ENCODE peak calls at places on chromosomes 7 and 10, in four cellular contexts. V, D, N and L are unnamed samples.

GRCh38 chr7:15921576-15921975 is 235.1 kb upstream of the MEOX2 start:
- DNase-seq in V (peak; percentile 25), D (no peak), N (no peak), L (peak; percentile 31)

GRCh38 chr7:48962821-48963505 is 38.6 kb downstream of the CDC14C start:
- DNase-seq in V (peak; percentile 84), D (no peak), N (no peak), L (no peak)

GRCh38 chr10:107548301-107548700 is 383.8 kb upstream of the SORCS1 start:
- DNase-seq in D (no peak), N (no peak), V (peak; percentile 57), L (peak; percentile 7)

GRCh38 chr7:34839645-34840044 is 181.6 kb downstream of the NPSR1 start:
- DNase-seq in V (no peak), N (no peak), D (no peak), L (no peak)

GRCh38 chr10:26721561-26721960 is 24.1 kb downstream of the PDSS1 start:
- DNase-seq in D (no peak), N (no peak), V (no peak), L (no peak)

GRCh38 chr10:49109669-49110335 is 5.5 kb downstream of the VSTM4 start:
- DNase-seq in N (no peak), D (no peak), V (peak; percentile 9), L (no peak)

GRCh38 chr7:12961910-12962309 is 274.5 kb downstream of the ARL4A start:
- DNase-seq in N (no peak), V (no peak), D (no peak), L (no peak)

GRCh38 chr7:47572101-47572460 is 9.8 kb downstream of the TNS3 start:
- DNase-seq in V (no peak), N (no peak), D (no peak), L (no peak)

GRCh38 chr7:18993933-18994668 is 123.3 kb downstream of the TWIST1 start:
- DNase-seq in N (no peak), V (peak; percentile 48), D (no peak), L (peak; percentile 14)

GRCh38 chr10:127441350-127442219 is 107.5 kb upstream of the NPS start:
- DNase-seq in D (no peak), N (no peak), V (no peak), L (no peak)

GRCh38 chr7:151249034-151249731 is 689 bp upstream of the SMARCD3 start:
- DNase-seq in N (no peak), D (no peak), V (peak; percentile 65), L (peak; percentile 64)

GRCh38 chr10:20993387-20994170 is 96.5 kb upstream of the NEBL start:
- DNase-seq in D (no peak), N (no peak), V (peak; percentile 79), L (no peak)

GRCh38 chr7:107943018-107943417 is 52.0 kb downstream of the DLD start:
- DNase-seq in N (no peak), V (no peak), D (no peak), L (no peak)

GRCh38 chr7:518630-519428 is 817 bp downstream of the PDGFA start:
- DNase-seq in V (peak; percentile 86), N (no peak), D (no peak), L (peak; percentile 78)

GRCh38 chr7:154795437-154795836 is 207.5 kb downstream of the PAXIP1 start:
- DNase-seq in N (peak; percentile 48), V (no peak), D (no peak), L (no peak)

GRCh38 chr10:119932631-119933030 is 40.1 kb downstream of the SEC23IP start:
- DNase-seq in D (no peak), V (no peak), N (no peak), L (no peak)

GRCh38 chr7:100475549-100475948 is 3.5 kb downstream of the TSC22D4 start:
- DNase-seq in V (no peak), N (no peak), D (no peak), L (no peak)

GRCh38 chr10:95745487-95745886 is 10.5 kb upstream of the ENTPD1 start:
- DNase-seq in N (no peak), V (no peak), D (no peak), L (no peak)

GRCh38 chr10:43461950-43462349 is 25.0 kb downstream of the ZNF487 start:
- DNase-seq in V (peak; percentile 69), N (peak; percentile 0), D (peak; percentile 74), L (peak; percentile 93)

GRCh38 chr10:131961047-131961776 is 20.5 kb downstream of the BNIP3 start:
- DNase-seq in V (no peak), D (no peak), N (no peak), L (no peak)

GRCh38 chr10:90337316-90337715 is 520.5 kb downstream of the HTR7 start:
- DNase-seq in V (no peak), D (no peak), N (no peak), L (no peak)

GRCh38 chr10:9733764-9734163 is 1283.9 kb upstream of the CELF2 start:
- DNase-seq in N (no peak), V (no peak), D (no peak), L (no peak)

GRCh38 chr7:151504715-151505326 is 14.9 kb downstream of the RHEB start:
- DNase-seq in D (no peak), N (no peak), V (no peak), L (no peak)

GRCh38 chr7:139995034-139995915 is 67.5 kb downstream of the PARP12 start:
- DNase-seq in N (no peak), V (peak; percentile 23), D (no peak), L (peak; percentile 66)

GRCh38 chr7:69864822-69865221 is 266.5 kb downstream of the AUTS2 start:
- DNase-seq in N (no peak), D (no peak), V (no peak), L (no peak)

GRCh38 chr10:16606421-16606820 is 84.7 kb upstream of the C1QL3 start:
- DNase-seq in N (no peak), V (no peak), D (no peak), L (peak; percentile 15)

GRCh38 chr7:158828343-158829020 is 827 bp downstream of the ESYT2 start:
- DNase-seq in D (no peak), V (peak; percentile 30), N (no peak), L (no peak)